ENCODE peak calls at places on chromosomes 5 and 9, in nine cellular contexts. T, F, D, H, U, R, O, E and A are unnamed samples.

GRCh38 chr9:18754537-18754936 is 278.5 kb downstream of the SAXO1 start:
- DNase-seq in T (no peak), F (no peak), D (no peak), H (no peak), U (no peak), R (no peak), O (no peak), E (no peak), A (no peak)

GRCh38 chr5:64688965-64689364 is 1.3 kb upstream of the SHISAL2B start:
- DNase-seq in T (no peak), F (no peak), D (no peak), H (no peak), U (no peak), R (no peak), O (no peak), E (no peak), A (no peak)

GRCh38 chr5:38776494-38776893 is 69.3 kb upstream of the OSMR start:
- DNase-seq in T (no peak), F (no peak), D (no peak), H (no peak), U (peak; percentile 72), R (no peak), O (no peak), E (no peak), A (no peak)

GRCh38 chr9:95766906-95767305 is 108.6 kb upstream of the ERCC6L2 start:
- DNase-seq in T (no peak), F (no peak), D (no peak), H (no peak), U (no peak), R (no peak), O (no peak), E (no peak), A (no peak)

GRCh38 chr5:167160388-167160787 is 1131.1 kb upstream of the WWC1 start:
- DNase-seq in T (no peak), F (no peak), D (no peak), H (no peak), U (no peak), R (no peak), O (no peak), E (no peak), A (no peak)

GRCh38 chr9:123445981-123446610 is 90.1 kb downstream of the CRB2 start:
- DNase-seq in T (no peak), F (no peak), D (no peak), H (no peak), U (peak; percentile 67), R (no peak), O (no peak), E (peak; percentile 23), A (no peak)

GRCh38 chr9:19233344-19233743 is 2.9 kb downstream of the DENND4C start:
- DNase-seq in T (no peak), F (no peak), D (no peak), H (no peak), U (no peak), R (no peak), O (no peak), E (no peak), A (no peak)

GRCh38 chr9:134175291-134175807 is 11.0 kb upstream of the RNU6ATAC start:
- DNase-seq in T (no peak), F (no peak), D (no peak), H (peak; percentile 75), U (no peak), R (peak; percentile 11), O (no peak), E (no peak), A (no peak)

GRCh38 chr9:93466416-93467061 is 13.2 kb upstream of the FAM120AOS start:
- DNase-seq in T (no peak), F (no peak), D (no peak), H (peak; percentile 31), U (no peak), R (no peak), O (no peak), E (no peak), A (no peak)

GRCh38 chr5:6822556-6823343 is 109.5 kb downstream of the TENT4A start:
- DNase-seq in T (no peak), F (no peak), D (no peak), H (no peak), U (no peak), R (no peak), O (no peak), E (no peak), A (no peak)

GRCh38 chr9:114263853-114264510 is 58.9 kb upstream of the ORM1 start:
- DNase-seq in T (no peak), F (no peak), D (no peak), H (no peak), U (no peak), R (no peak), O (peak; percentile 49), E (no peak), A (no peak)

GRCh38 chr5:41009228-41009627 is 61.9 kb downstream of the MROH2B start:
- DNase-seq in T (no peak), F (no peak), D (no peak), H (no peak), U (peak; percentile 52), R (no peak), O (no peak), E (peak; percentile 26), A (no peak)

GRCh38 chr5:144183254-144183889 is 12.7 kb downstream of the KCTD16 start:
- DNase-seq in T (no peak), F (no peak), D (no peak), H (no peak), U (peak; percentile 54), R (no peak), O (no peak), E (no peak), A (no peak)

GRCh38 chr5:909086-909485 is 16.4 kb downstream of the TRIP13 start:
- DNase-seq in T (no peak), F (no peak), D (no peak), H (no peak), U (no peak), R (no peak), O (no peak), E (no peak), A (no peak)

GRCh38 chr5:38780950-38781349 is 64.9 kb upstream of the OSMR start:
- DNase-seq in T (no peak), F (peak; percentile 56), D (peak; percentile 74), H (no peak), U (peak; percentile 95), R (peak; percentile 50), O (peak; percentile 37), E (no peak), A (peak; percentile 46)

DNA sequence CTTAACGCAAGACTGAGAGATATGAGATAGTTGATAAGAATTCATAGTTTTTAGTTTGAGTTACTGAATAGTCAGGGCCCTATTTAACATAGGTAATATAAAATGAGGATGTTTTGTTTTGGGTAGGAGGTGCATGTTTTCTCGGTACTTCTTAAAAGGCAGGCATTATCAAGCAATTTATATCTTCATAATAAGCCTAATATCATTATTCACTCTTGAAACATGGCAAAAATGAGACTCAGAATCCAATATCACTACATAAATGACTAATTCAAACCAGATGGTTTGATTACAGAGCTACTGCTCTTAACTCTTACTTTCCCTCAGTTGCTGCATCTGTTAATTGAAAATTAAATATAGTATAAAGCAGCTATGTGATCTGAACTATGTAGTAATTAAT is 2038.7 kb downstream of the EFNA5 start:
- DNase-seq in T (no peak), F (no peak), D (no peak), H (no peak), U (no peak), R (no peak), O (no peak), E (no peak), A (no peak)
- TF ChIP-seq CTCF in T (no peak), F (no peak), D (no peak), H (no peak), U (no peak), R (no peak), O (no peak), E (no peak), A (no peak)

GRCh38 chr5:139650689-139651501 is 2.7 kb downstream of the CXXC5 start:
- DNase-seq in T (no peak), F (peak; percentile 78), D (no peak), H (peak; percentile 63), U (no peak), R (peak; percentile 75), O (peak; percentile 62), E (no peak), A (peak; percentile 67)

GRCh38 chr5:139651502-139651862 is 3.3 kb downstream of the CXXC5 start:
- DNase-seq in T (no peak), F (no peak), D (no peak), H (no peak), U (no peak), R (peak; percentile 13), O (no peak), E (no peak), A (no peak)

GRCh38 chr5:139652788-139653241 is 4.7 kb downstream of the CXXC5 start:
- DNase-seq in T (no peak), F (no peak), D (no peak), H (peak; percentile 10), U (no peak), R (peak; percentile 14), O (no peak), E (no peak), A (no peak)

GRCh38 chr5:139653616-139654015 is 5.5 kb downstream of the CXXC5 start:
- DNase-seq in T (no peak), F (no peak), D (no peak), H (no peak), U (no peak), R (no peak), O (no peak), E (no peak), A (no peak)

GRCh38 chr5:139651863-139652787 is 4.0 kb downstream of the CXXC5 start:
- DNase-seq in T (no peak), F (peak; percentile 94), D (peak; percentile 72), H (peak; percentile 84), U (peak; percentile 66), R (peak; percentile 84), O (peak; percentile 78), E (no peak), A (no peak)
- H3K4me3 ChIP-seq in T (no peak overlapping the region), F (peak overlapping the region; percentile 97), D (no peak overlapping the region), H (no peak overlapping the region), U (no peak overlapping the region), R (peak overlapping the region; percentile 90), O (no peak overlapping the region), E (peak overlapping the region; percentile 46), A (no peak overlapping the region)

GRCh38 chr9:125119643-125120286 is 23.6 kb downstream of the SCAI start:
- DNase-seq in T (no peak), F (no peak), D (no peak), H (no peak), U (no peak), R (no peak), O (no peak), E (no peak), A (no peak)
- TF ChIP-seq CTCF in T (no peak), F (no peak), D (no peak), H (no peak), U (no peak), R (no peak), O (no peak), E (no peak), A (no peak)

DNA sequence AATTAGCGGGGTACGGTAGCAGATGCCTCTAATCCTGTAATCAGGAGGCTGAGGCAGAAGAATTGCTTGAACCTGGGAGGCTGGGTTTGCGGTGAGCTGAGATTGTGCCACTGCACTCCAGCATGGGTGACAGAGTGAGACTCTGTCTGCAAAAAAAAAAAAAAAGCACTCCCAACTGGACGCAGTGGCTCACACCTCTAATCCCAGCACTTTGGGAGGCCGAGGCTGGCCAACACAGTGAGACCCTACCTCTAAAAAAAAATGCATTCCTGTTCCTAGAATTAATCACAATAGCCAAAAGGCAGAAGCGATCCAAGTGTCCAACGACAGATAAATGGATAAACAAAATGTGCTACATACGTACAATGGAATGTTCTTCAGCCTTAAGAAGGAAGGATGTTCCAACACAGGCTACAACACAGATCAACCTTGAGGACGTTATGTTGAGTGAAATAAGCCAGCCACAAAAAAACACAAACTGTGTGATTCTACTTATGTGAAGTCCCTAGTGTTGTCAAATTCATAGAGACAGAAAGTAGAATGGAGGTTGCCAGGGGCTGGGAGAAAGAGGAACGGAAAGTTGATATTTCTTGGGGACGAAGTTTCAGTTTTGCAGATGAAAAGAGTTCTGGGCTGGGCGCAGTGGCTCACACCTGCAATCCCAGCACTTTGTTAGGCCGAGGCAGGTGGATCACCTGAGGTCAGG is 13.8 kb downstream of the FAM78A start:
- DNase-seq in T (no peak), F (no peak), D (no peak), H (no peak), U (no peak), R (no peak), O (no peak), E (no peak), A (no peak)
- H3K4me3 ChIP-seq in T (no peak overlapping the region), F (no peak overlapping the region), D (no peak overlapping the region), H (no peak overlapping the region), U (no peak overlapping the region), R (no peak overlapping the region), O (no peak overlapping the region), E (no peak overlapping the region), A (no peak overlapping the region)